ENCODE peak calls at places on chromosome 21, in five cellular contexts. Y is caudate nucleus, S is activated T-helper 1 cell treated with Interleukin-2 at 50 U/mL for 16 hours, R is NCI-H2081, K is cardiac fibroblast. D is an unnamed sample.

GRCh38 chr21:35338281-35338680 is 289.2 kb upstream of the RUNX1 start:
- DNase-seq in Y (no peak), S (no peak), R (no peak), K (no peak), D (no peak)

GRCh38 chr21:45831991-45832740 is 149.4 kb upstream of the COL6A1 start:
- DNase-seq in Y (no peak), S (no peak), R (no peak), K (peak; percentile 87), D (no peak)

GRCh38 chr21:44285547-44285992 is at the start of gene AIRE:
- DNase-seq in Y (no peak), S (no peak), R (no peak), K (no peak), D (no peak)

GRCh38 chr21:31878831-31879230 is 6.0 kb downstream of the HUNK start:
- DNase-seq in Y (peak; percentile 45), S (no peak), R (no peak), K (no peak), D (no peak)

GRCh38 chr21:42248783-42249597 is 30.1 kb downstream of the ABCG1 start:
- DNase-seq in Y (no peak), S (no peak), R (no peak), K (no peak), D (no peak)

GRCh38 chr21:26473471-26473870 is 99.6 kb downstream of the CYYR1 start:
- DNase-seq in Y (no peak), S (no peak), R (no peak), K (no peak), D (no peak)

GRCh38 chr21:37800496-37801061 is 115.7 kb downstream of the KCNJ6 start:
- DNase-seq in Y (no peak), S (no peak), R (no peak), K (peak; percentile 22), D (no peak)

GRCh38 chr21:20811702-20812101 is 186.5 kb upstream of the NCAM2 start:
- DNase-seq in Y (no peak), S (no peak), R (no peak), K (no peak), D (no peak)

GRCh38 chr21:8991968-8992621 is 1529.3 kb upstream of the TPTE start:
- DNase-seq in Y (no peak), S (no peak), R (no peak), K (no peak), D (no peak)

GRCh38 chr21:14956826-14957225 is 108.0 kb downstream of the NRIP1 start:
- DNase-seq in Y (no peak), S (no peak), R (no peak), K (peak; percentile 69), D (no peak)

GRCh38 chr21:41712730-41713129 is 54.1 kb downstream of the RIPK4 start:
- DNase-seq in Y (no peak), S (no peak), R (no peak), K (no peak), D (no peak)

GRCh38 chr21:29403291-29403690 is 104.6 kb downstream of the BACH1 start:
- DNase-seq in Y (no peak), S (no peak), R (no peak), K (peak; percentile 39), D (no peak)

GRCh38 chr21:43361493-43362296 is 65.2 kb downstream of the SIK1 start:
- DNase-seq in Y (no peak), S (peak; percentile 14), R (no peak), K (no peak), D (no peak)

GRCh38 chr21:37193006-37193405 is 74.1 kb downstream of the VPS26C start:
- DNase-seq in Y (no peak), S (no peak), R (no peak), K (no peak), D (no peak)

GRCh38 chr21:31711326-31711725 is 20.6 kb downstream of the SCAF4 start:
- DNase-seq in Y (no peak), S (no peak), R (no peak), K (no peak), D (no peak)

GRCh38 chr21:28550057-28550825 is 442.4 kb downstream of the LTN1 start:
- DNase-seq in Y (no peak), S (no peak), R (peak; percentile 48), K (no peak), D (no peak)

GRCh38 chr21:29638138-29638537 is 301.7 kb downstream of the GRIK1 start:
- DNase-seq in Y (no peak), S (no peak), R (no peak), K (no peak), D (no peak)

GRCh38 chr21:18369115-18369514 is 34.5 kb downstream of the TMPRSS15 start:
- DNase-seq in Y (peak; percentile 18), S (no peak), R (peak; percentile 43), K (peak; percentile 0), D (peak; percentile 35)

GRCh38 chr21:39529026-39529425 is 77.3 kb downstream of the SH3BGR start:
- DNase-seq in Y (no peak), S (no peak), R (no peak), K (no peak), D (no peak)

GRCh38 chr21:35511298-35512162 is 462.4 kb upstream of the RUNX1 start:
- DNase-seq in Y (no peak), S (no peak), R (no peak), K (peak; percentile 35), D (no peak)

D was measured in NCI-H1105.